ENCODE peak calls at places on chromosome 4, in eight cellular contexts. Q is heart right ventricle, M is right cardiac atrium, H is GM12878, W is lower lobe of right lung, D is mammary epithelial cell, L is GM23338, N is endothelial cell of umbilical vein. B is an unnamed sample.

GRCh38 chr4:167721574-167721973 is 370.8 kb upstream of the ANXA10 start:
- DNase-seq in H (no peak), W (no peak), D (no peak), M (no peak), Q (no peak), L (no peak), N (peak; percentile 54), B (no peak)

GRCh38 chr4:61827907-61828328 is 627.8 kb downstream of the ADGRL3 start:
- DNase-seq in M (no peak), W (no peak), H (no peak), Q (no peak), L (no peak), N (no peak), D (no peak), B (no peak)

GRCh38 chr4:10320130-10320529 is 137.1 kb downstream of the ZNF518B start:
- DNase-seq in L (no peak), D (no peak), N (no peak), H (no peak), W (no peak), M (no peak), Q (no peak), B (peak; percentile 10)

GRCh38 chr4:147041376-147041775 is 95.7 kb upstream of the TTC29 start:
- DNase-seq in Q (no peak), M (no peak), N (no peak), H (no peak), L (no peak), W (no peak), D (no peak), B (no peak)

GRCh38 chr4:177487977-177488376 is 45.7 kb upstream of the AGA start:
- DNase-seq in D (peak; percentile 56), H (no peak), W (no peak), Q (no peak), M (no peak), L (no peak), N (no peak), B (no peak)

GRCh38 chr4:58149404-58150085 is 1039.4 kb upstream of the IGFBP7 start:
- DNase-seq in Q (no peak), M (no peak), N (no peak), L (no peak), D (no peak), W (no peak), H (no peak), B (no peak)

GRCh38 chr4:72378901-72379300 is 190.1 kb downstream of the ADAMTS3 start:
- DNase-seq in W (no peak), D (no peak), Q (no peak), N (no peak), H (no peak), L (no peak), M (no peak), B (no peak)

GRCh38 chr4:107885865-107886264 is 45.5 kb upstream of the CYP2U1 start:
- DNase-seq in D (no peak), H (no peak), N (peak; percentile 46), L (no peak), W (no peak), Q (no peak), M (no peak), B (peak; percentile 60)

GRCh38 chr4:4521069-4521468 is 20.8 kb downstream of the STX18 start:
- DNase-seq in D (no peak), H (peak; percentile 36), N (no peak), W (no peak), Q (no peak), M (no peak), L (peak; percentile 56), B (no peak)

GRCh38 chr4:106264331-106264728 is 51.7 kb downstream of the TBCK start:
- DNase-seq in D (no peak), W (no peak), N (no peak), H (no peak), L (no peak), Q (no peak), M (no peak), B (peak; percentile 96)

GRCh38 chr4:119690871-119691270 is 62.3 kb upstream of the PDE5A start:
- DNase-seq in Q (no peak), N (no peak), M (no peak), W (no peak), L (peak; percentile 59), H (no peak), D (peak; percentile 65), B (no peak)

GRCh38 chr4:80192937-80193336 is 4.4 kb upstream of the PRDM8 start:
- DNase-seq in M (no peak), W (no peak), Q (no peak), N (no peak), H (no peak), D (peak; percentile 55), L (no peak), B (no peak)

GRCh38 chr4:142129931-142130330 is 493.5 kb downstream of the IL15 start:
- DNase-seq in W (no peak), D (peak; percentile 52), H (no peak), N (no peak), L (no peak), Q (no peak), M (no peak), B (no peak)

GRCh38 chr4:147863111-147863747 is 131.3 kb downstream of the ARHGAP10 start:
- DNase-seq in H (no peak), W (no peak), L (no peak), D (no peak), Q (no peak), N (peak; percentile 23), M (no peak), B (no peak)

GRCh38 chr4:37639551-37640293 is 46.5 kb downstream of the RELL1 start:
- DNase-seq in D (no peak), H (no peak), Q (no peak), M (no peak), N (peak; percentile 26), W (no peak), L (no peak), B (no peak)

GRCh38 chr4:89492476-89493110 is 185.0 kb upstream of the GPRIN3 start:
- DNase-seq in M (no peak), D (peak; percentile 60), H (no peak), Q (no peak), W (no peak), N (peak; percentile 94), L (no peak), B (no peak)

GRCh38 chr4:96729641-96730040 is 889.7 kb downstream of the PDHA2 start:
- DNase-seq in W (no peak), L (no peak), M (peak; percentile 47), D (no peak), N (peak; percentile 71), H (no peak), Q (no peak), B (no peak)

GRCh38 chr4:154982187-154983047 is 201.3 kb downstream of the RBM46 start:
- DNase-seq in D (peak; percentile 44), N (peak; percentile 61), M (peak; percentile 71), H (peak; percentile 15), Q (peak; percentile 30), L (peak; percentile 87), W (peak; percentile 62), B (peak; percentile 29)

GRCh38 chr4:94833394-94833793 is 75.6 kb downstream of the BMPR1B start:
- DNase-seq in H (no peak), M (no peak), D (no peak), L (no peak), Q (no peak), W (no peak), N (no peak), B (no peak)

GRCh38 chr4:87073570-87074470 is 139.0 kb downstream of the AFF1 start:
- DNase-seq in L (no peak), D (peak; percentile 17), Q (no peak), H (peak; percentile 93), N (no peak), M (peak; percentile 76), W (peak; percentile 65), B (no peak)
- H3K27ac ChIP-seq in L (peak overlapping the region; percentile 2), D (peak overlapping the region; percentile 47), Q (peak overlapping the region; percentile 69), H (peak overlapping the region; percentile 98), N (no peak overlapping the region), M (no peak overlapping the region), W (peak overlapping the region; percentile 27), B (no peak overlapping the region)

GRCh38 chr4:77147400-77147782 is 9.6 kb upstream of the CCNG2 start:
- DNase-seq in L (no peak), Q (no peak), M (no peak), W (no peak), H (no peak), N (no peak), D (no peak), B (no peak)

GRCh38 chr4:77152421-77152820 is 4.6 kb upstream of the CCNG2 start:
- DNase-seq in D (peak; percentile 18), H (no peak), M (no peak), Q (no peak), L (peak; percentile 54), N (no peak), W (no peak), B (no peak)

GRCh38 chr4:77151246-77151645 is 5.8 kb upstream of the CCNG2 start:
- DNase-seq in M (no peak), N (no peak), H (no peak), D (peak; percentile 60), Q (no peak), L (no peak), W (no peak), B (no peak)

GRCh38 chr4:77148081-77148480 is 8.9 kb upstream of the CCNG2 start:
- DNase-seq in W (no peak), L (no peak), D (no peak), M (no peak), H (no peak), Q (no peak), N (no peak), B (peak; percentile 69)

GRCh38 chr4:77149789-77150188 is 7.2 kb upstream of the CCNG2 start:
- DNase-seq in D (no peak), Q (no peak), H (no peak), W (no peak), L (no peak), M (no peak), N (no peak), B (no peak)
- H3K4me1 ChIP-seq in D (peaks cover 10% of the 10 kb centered on the region), Q (no peaks in the 10 kb centered on the region), H (peaks cover 22% of the 10 kb centered on the region), W (no peaks in the 10 kb centered on the region), L (peaks cover 14% of the 10 kb centered on the region), M (no peaks in the 10 kb centered on the region), N (peaks cover 18% of the 10 kb centered on the region), B (no peaks in the 10 kb centered on the region)

DNA sequence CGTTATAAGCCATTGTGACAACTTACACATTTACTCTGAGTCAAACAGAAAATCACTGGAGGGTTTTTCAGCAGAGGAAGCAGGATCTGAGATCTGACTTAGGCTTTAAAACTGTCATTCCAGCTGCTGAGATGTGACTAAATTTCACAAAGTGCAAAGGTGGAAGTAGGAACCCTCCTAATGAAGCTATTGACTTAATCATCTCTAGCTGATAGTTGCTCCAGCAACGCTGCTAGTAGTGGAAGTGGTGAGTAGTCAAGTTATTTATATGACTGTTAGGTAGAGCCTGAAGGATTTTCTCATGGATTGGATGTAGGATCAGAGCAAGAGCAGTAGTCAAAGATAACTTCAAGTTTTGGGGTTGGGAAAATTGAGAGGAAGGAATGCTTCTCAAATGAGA is 218.6 kb downstream of the GRID2 start:
- DNase-seq in L (no peak), M (no peak), D (no peak), W (no peak), N (peak; percentile 41), Q (no peak), H (no peak), B (peak; percentile 85)
- H3K27ac ChIP-seq in L (peak overlapping the region; percentile 57), M (no peak overlapping the region), D (no peak overlapping the region), W (no peak overlapping the region), N (no peak overlapping the region), Q (no peak overlapping the region), H (no peak overlapping the region), B (no peak overlapping the region)

DNA sequence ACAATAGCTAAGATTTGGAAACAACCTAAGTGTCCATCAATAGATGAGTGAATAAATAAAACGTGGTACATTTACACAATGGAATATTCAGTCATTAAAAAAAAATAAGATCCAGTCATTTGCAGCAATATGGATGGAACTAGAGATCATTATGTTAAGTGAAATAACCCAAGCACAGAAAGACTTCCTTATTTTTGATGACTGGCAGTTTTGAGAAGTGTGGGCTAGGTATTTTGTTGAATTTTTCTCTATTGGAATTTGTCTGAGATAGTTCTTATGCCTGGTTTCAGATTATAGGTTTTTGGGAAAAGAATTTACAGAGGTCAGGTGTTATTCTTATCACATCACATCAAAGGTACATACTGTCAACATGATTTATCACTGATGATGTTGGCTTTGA is 293.8 kb upstream of the ARSJ start:
- DNase-seq in M (no peak), D (no peak), Q (no peak), H (no peak), W (no peak), N (no peak), L (no peak), B (no peak)
- H3K4me1 ChIP-seq in M (no peaks in the 10 kb centered on the region), D (peaks cover 14% of the 10 kb centered on the region), Q (no peaks in the 10 kb centered on the region), H (no peaks in the 10 kb centered on the region), W (no peaks in the 10 kb centered on the region), N (peaks cover 23% of the 10 kb centered on the region), L (no peaks in the 10 kb centered on the region), B (no peaks in the 10 kb centered on the region)

B was measured in small intestine.